ENCODE peak calls at places on chromosomes 3 and 15, in four cellular contexts. W is kidney epithelial cell, K is brain microvascular endothelial cell, M is lower lobe of right lung. Y is an unnamed sample. For H3K36me3, the result is how much of the 10 kb centered on the place peaks cover.

GRCh38 chr3:49198161-49198560 is 26.8 kb downstream of the KLHDC8B start:
- DNase-seq in M (no peak), K (no peak), W (no peak), Y (no peak)

GRCh38 chr15:61184431-61184830 is 44.7 kb downstream of the RORA start:
- DNase-seq in W (no peak), M (no peak), K (no peak), Y (no peak)

GRCh38 chr3:22263042-22263441 is 512.0 kb upstream of the ZNF385D start:
- DNase-seq in M (no peak), W (no peak), K (peak), Y (no peak)

GRCh38 chr3:66303556-66303955 is 82.8 kb downstream of the SLC25A26 start:
- DNase-seq in M (no peak), W (peak), K (no peak), Y (no peak)

GRCh38 chr15:36992454-36992853 is 107.9 kb downstream of the MEIS2 start:
- DNase-seq in W (no peak), M (no peak), K (no peak), Y (no peak)

GRCh38 chr3:41693799-41694198 is 268.1 kb downstream of the ULK4 start:
- DNase-seq in W (no peak), M (no peak), K (no peak), Y (no peak)

GRCh38 chr3:23071758-23072157 is 131.4 kb upstream of the UBE2E2 start:
- DNase-seq in M (peak), K (no peak), W (no peak), Y (no peak)

GRCh38 chr3:9201278-9201677 is 48.2 kb downstream of the SRGAP3 start:
- DNase-seq in K (no peak), M (no peak), W (no peak), Y (no peak)

GRCh38 chr3:127291611-127292010 is 3.8 kb upstream of the PRR20G start:
- DNase-seq in W (no peak), K (no peak), M (no peak), Y (no peak)

GRCh38 chr15:81256916-81257315 is 60.2 kb downstream of the IL16 start:
- DNase-seq in K (no peak), W (no peak), M (no peak), Y (no peak)

GRCh38 chr15:29141206-29141907 is 128.3 kb downstream of the NSMCE3 start:
- DNase-seq in W (no peak), M (no peak), K (no peak), Y (no peak)

GRCh38 chr15:100248236-100248635 is 93.5 kb downstream of the ADAMTS17 start:
- DNase-seq in K (no peak), M (no peak), W (no peak), Y (no peak)

GRCh38 chr3:81995334-81995733 is 233.9 kb upstream of the GBE1 start:
- DNase-seq in W (no peak), K (no peak), M (no peak), Y (no peak)

GRCh38 chr3:151964768-151965167 is 91.3 kb downstream of the SUCNR1 start:
- DNase-seq in K (peak), M (no peak), W (no peak), Y (no peak)

GRCh38 chr3:121431717-121432517 is 113.9 kb downstream of the POLQ start:
- DNase-seq in M (no peak), K (peak), W (peak), Y (peak)

GRCh38 chr15:79408041-79408440 is 24.1 kb upstream of the MINAR1 start:
- DNase-seq in W (no peak), K (no peak), M (no peak), Y (no peak)

GRCh38 chr15:101528108-101528916 is 38.8 kb upstream of the PCSK6 start:
- DNase-seq in K (no peak), W (peak), M (no peak), Y (peak)

GRCh38 chr15:58332676-58333400 is 99.0 kb upstream of the LIPC start:
- DNase-seq in K (peak), M (no peak), W (peak), Y (no peak)

GRCh38 chr3:148873928-148874326 is 8.8 kb downstream of the CPA3 start:
- DNase-seq in K (no peak), W (no peak), M (no peak), Y (no peak)

GRCh38 chr15:66505430-66505811 is 295 bp downstream of the ZWILCH start:
- DNase-seq in W (no peak), M (no peak), K (peak), Y (no peak)

GRCh38 chr3:71341721-71342120 is 241.8 kb downstream of the FOXP1 start:
- DNase-seq in K (peak), W (peak), M (no peak), Y (no peak)

GRCh38 chr3:45988100-45988761 is 7.4 kb downstream of the FYCO1 start:
- DNase-seq in K (no peak), W (no peak), M (no peak), Y (no peak)

GRCh38 chr3:109806929-109807328 is 469.6 kb upstream of the DPPA4 start:
- DNase-seq in W (no peak), K (peak), M (no peak), Y (no peak)

GRCh38 chr3:44914936-44915335 is 40.5 kb downstream of the TGM4 start:
- DNase-seq in W (no peak), K (no peak), M (no peak), Y (no peak)

GRCh38 chr3:28294667-28295413 is 53.4 kb downstream of the CMC1 start:
- DNase-seq in K (no peak), M (no peak), W (no peak), Y (no peak)

GRCh38 chr15:45429974-45430792 is 51.8 kb upstream of the GATM start:
- DNase-seq in W (no peak), M (peak), K (peak), Y (peak)

GRCh38 chr3:57112206-57112605 is 51.7 kb downstream of the SPATA12 start:
- DNase-seq in K (no peak), W (no peak), M (no peak), Y (no peak)

GRCh38 chr3:72100062-72100511 is 315.1 kb upstream of the PROK2 start:
- DNase-seq in W (no peak), K (no peak), M (no peak), Y (no peak)

GRCh38 chr15:75640483-75641175 is 605 bp upstream of the IMP3 start:
- DNase-seq in M (peak), W (no peak), K (peak), Y (peak)

GRCh38 chr15:63367390-63367789 is 14.3 kb downstream of the CA12 start:
- DNase-seq in K (no peak), M (no peak), W (no peak), Y (no peak)

GRCh38 chr3:23383875-23384274 is 180.7 kb downstream of the UBE2E2 start:
- DNase-seq in K (no peak), M (no peak), W (no peak), Y (no peak)

DNA sequence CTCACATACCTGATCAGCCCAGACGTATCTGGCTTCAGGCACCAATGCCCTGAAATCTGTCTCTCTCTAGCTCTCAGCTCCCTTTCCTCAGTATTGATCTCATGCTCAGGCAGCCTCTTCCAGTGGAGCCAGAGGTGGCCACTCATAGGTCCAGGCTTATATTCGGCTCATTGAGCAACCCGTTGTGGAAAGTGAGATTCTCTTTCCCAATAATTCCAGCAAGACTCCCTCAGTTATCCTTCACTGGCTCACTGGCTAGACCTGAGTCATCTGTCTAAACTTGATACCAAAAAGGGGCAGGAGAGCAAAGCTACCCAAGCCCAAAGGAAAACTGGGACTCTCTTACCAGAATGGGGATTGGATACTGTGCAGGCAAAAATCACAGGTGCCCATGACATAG is 33.4 kb upstream of the FRMD4B start:
- DNase-seq in K (no peak), W (no peak), M (no peak), Y (no peak)
- H3K36me3 ChIP-seq in K (under half), W (under half), M (under half), Y (under half)

GRCh38 chr15:90947577-90948357 is 6.9 kb upstream of the RCCD1 start:
- DNase-seq in K (no peak), W (no peak), M (no peak), Y (no peak)

GRCh38 chr15:90949979-90950675 is 4.6 kb upstream of the RCCD1 start:
- DNase-seq in M (no peak), K (no peak), W (no peak), Y (no peak)

GRCh38 chr15:90948506-90948905 is 6.2 kb upstream of the RCCD1 start:
- DNase-seq in M (no peak), K (no peak), W (no peak), Y (no peak)

GRCh38 chr15:90952901-90953677 is 1.6 kb upstream of the RCCD1 start:
- DNase-seq in W (no peak), K (no peak), M (no peak), Y (no peak)

DNA sequence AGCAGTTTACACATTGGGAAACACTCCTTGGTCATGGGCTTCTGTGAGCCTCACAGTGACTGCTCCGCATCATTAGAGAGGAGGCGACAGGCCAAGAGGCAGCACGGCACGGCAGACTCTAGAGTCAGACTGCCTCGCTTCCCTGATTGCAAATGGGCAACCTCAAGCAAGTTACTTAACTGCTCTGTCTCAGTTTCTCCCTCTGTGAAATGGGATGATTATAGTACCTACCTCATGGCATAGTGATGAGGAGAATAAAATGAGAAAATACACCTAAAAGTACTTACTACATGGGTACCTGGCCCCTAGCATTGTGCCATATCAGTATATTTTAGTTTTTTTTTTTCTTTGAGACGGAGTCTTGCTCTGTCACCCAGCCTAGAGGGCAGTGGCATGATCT is 4.0 kb upstream of the RCCD1 start:
- DNase-seq in W (no peak), M (no peak), K (no peak), Y (no peak)
- H3K36me3 ChIP-seq in W (under half), M (half or more), K (half or more), Y (half or more)

DNA sequence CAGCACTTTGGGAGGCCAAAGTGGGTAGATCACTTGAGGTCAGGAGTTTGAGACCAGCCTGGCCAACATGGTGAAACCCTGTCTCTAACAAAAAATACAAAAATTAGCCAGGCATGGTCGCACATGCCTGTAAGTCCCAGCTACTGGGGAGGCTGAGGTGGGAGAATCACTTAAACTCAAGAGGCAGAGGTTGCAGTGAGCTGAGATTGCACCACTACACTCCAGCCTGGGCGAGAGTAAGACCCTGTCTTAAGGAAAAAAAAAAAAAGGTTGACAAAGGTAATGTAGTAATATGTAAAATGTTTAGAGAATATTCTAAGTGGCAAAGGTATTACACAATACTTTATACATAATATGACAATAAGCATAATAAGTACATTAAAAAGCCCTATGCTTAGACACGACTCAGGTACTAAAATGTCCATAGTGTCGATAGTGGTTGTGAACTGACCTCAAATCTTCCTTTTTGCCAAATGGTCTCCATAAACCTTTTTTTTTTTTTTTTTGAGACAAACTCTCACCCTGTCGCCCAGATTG is 16.5 kb downstream of the RPN1 start:
- DNase-seq in W (no peak), M (no peak), K (no peak), Y (no peak)
- H3K36me3 ChIP-seq in W (under half), M (half or more), K (under half), Y (under half)

DNA sequence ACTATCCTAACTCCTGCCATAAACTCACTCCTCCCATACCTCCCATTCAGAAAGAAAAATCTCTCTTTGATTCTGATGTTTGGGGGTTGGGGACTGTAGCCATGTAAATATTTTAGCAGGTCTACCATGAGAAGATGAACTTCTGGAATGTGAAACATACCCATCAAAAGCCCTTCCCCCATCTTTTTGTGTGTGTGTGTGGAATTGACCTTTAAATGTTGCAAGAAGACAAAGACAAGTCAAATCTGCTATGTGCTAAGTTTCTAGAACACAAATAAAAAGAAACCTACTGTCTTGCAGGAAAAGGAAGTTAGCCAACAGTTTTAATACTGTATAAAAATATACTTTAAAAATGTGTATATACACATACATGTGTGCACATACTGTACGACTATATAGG is 29.7 kb upstream of the USP50 start:
- DNase-seq in M (no peak), W (no peak), K (no peak), Y (no peak)
- H3K36me3 ChIP-seq in M (half or more), W (under half), K (under half), Y (under half)

GRCh38 chr3:195883160-195883559 is 25.2 kb downstream of the TNK2 start:
- DNase-seq in K (no peak), W (no peak), M (no peak), Y (no peak)
- H3K36me3 ChIP-seq in K (under half), W (under half), M (half or more), Y (under half)

DNA sequence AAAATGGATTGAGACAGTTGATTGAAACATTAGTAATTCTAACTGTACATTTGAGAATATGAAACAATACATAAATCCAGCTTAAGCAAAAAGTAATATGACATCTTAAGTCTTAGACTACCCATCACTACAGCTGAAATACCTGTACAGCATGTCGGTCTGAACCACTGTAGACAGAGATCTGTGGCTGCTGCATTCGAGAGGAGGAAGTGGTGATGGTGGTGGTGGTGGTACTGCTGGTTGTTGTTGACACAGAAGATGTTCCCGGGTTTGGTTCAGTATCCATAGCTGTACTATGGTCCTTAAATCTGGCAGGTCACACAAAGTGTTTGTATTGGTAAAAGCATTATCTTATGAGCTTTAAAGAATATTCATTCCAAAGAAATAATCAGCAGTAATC is 2.9 kb downstream of the PHC3 start:
- DNase-seq in M (no peak), K (no peak), W (no peak), Y (no peak)
- H3K36me3 ChIP-seq in M (under half), K (under half), W (under half), Y (under half)

DNA sequence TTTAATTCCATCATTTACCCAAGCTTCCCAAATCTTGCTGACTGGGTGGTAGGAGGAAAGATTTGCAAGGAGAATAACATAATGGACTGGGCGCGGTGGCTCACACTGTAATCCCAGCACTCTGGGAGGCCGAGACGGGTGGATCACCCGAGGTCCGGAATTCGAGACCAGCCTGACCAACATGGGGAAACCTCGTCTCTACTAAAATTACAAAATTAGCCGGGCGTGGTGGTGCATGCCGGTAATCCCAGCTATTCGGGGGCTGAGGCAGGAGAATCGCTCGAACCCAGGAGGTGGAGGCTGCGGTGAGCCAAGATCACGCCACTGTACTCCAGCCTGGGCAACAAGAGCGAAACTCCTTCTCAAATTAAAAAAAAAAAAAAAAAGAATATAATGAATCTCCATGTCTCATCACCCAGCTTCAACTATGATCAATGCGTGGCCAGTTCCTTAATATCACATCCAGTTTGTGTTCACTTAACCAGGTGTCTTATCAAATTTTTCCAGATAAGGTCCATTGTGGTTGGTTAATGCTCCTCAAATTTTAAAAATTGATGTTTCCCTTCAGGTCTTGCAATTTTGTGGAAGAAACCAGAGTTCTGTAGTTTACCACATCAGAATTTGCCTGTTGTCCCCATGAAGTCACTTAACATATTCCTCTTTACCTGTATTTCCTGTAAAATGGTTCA is 1.3 kb upstream of the ABCF3 start:
- DNase-seq in K (no peak), M (no peak), W (no peak), Y (no peak)
- H3K36me3 ChIP-seq in K (half or more), M (half or more), W (under half), Y (under half)

DNA sequence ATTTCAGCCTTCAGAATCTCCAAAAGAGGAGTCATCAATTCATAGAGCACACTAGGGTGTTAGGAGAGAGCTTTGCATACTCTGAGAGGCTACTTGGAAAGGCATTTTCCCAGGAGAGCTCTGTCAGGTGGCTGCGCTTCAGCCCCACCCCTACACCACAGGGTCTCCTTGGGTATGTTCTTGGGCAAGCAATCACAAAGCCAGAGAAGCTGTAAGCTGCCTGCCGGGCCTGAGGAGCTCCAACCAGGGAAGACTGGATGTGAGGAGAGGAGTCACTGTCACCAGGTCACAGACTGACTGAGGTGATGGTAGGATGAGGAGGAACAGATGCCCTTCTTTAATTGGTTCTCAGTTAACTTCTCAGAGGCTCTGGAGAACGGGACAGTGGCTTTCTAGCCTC is 9.8 kb upstream of the RPSA start:
- DNase-seq in K (no peak), W (no peak), M (no peak), Y (no peak)
- H3K36me3 ChIP-seq in K (under half), W (under half), M (half or more), Y (under half)

DNA sequence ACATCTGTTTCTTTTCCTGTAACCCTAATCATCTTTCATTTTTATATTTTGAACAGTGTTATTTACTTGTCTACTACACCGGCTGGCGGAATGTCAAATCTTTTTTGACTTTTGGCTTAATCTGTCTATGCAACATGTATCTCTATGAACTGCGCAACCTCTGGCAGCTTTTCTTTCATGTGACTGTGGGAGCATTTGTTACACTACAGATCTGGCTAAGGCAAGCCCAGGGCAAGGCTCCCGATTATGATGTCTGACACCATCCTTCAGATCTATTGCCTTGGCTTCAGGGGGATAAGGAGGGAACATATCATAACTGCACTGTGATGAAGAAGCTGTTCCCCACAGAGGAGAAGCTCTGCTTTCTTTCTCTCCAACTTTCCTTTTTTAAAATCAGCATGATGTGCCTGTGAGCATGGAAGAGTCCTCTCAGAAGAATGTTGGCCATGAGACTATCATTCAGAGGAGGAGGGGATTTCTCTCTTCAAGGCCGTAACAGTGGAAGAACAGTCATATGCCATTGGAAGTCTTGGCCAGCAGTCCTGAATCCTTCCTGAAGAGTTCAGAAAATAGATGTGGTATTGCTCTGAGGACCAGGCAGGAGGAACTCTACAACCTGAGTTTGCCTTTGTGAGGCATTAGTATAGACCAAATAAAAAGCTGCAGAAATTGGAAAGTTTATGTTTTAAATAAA is 69.9 kb downstream of the SEC22A start:
- DNase-seq in K (no peak), M (no peak), W (no peak), Y (no peak)
- H3K36me3 ChIP-seq in K (under half), M (under half), W (under half), Y (under half)

GRCh38 chr3:53223541-53223966 is 32.3 kb downstream of the TKT start:
- DNase-seq in W (no peak), K (no peak), M (no peak), Y (no peak)

GRCh38 chr3:53225651-53226050 is 30.2 kb downstream of the TKT start:
- DNase-seq in W (no peak), M (no peak), K (no peak), Y (no peak)

GRCh38 chr3:53224026-53224425 is 31.8 kb downstream of the TKT start:
- DNase-seq in K (no peak), W (no peak), M (peak), Y (no peak)

GRCh38 chr3:53225181-53225580 is 30.6 kb downstream of the TKT start:
- DNase-seq in W (no peak), M (no peak), K (no peak), Y (no peak)

GRCh38 chr3:53224536-53224935 is 31.3 kb downstream of the TKT start:
- DNase-seq in K (no peak), W (no peak), M (no peak), Y (no peak)
- H3K36me3 ChIP-seq in K (half or more), W (under half), M (half or more), Y (under half)